ENCODE peak calls at places on chromosomes 11 and 22, in nine cellular contexts. One of them, this sample, is unnamed.
A peak's percentile ranks its signal among the peaks of the same experiment; 100 is the strongest.

GRCh38 chr22:37418627-37419369 is 8.5 kb downstream of the ELFN2 start:
- DNase-seq in NCI-H1092 treated with DMSO at 0.1 percent for 48 hours: no peak
- DNase-seq in posterior cingulate gyrus: no peak
- DNase-seq in GM03348: no peak
- DNase-seq in stomach: no peak
- DNase-seq in astrocyte of the spinal cord: no peak
- DNase-seq in nucleus accumbens: no peak
- DNase-seq in T-helper 1 cell: no peak
- DNase-seq in HCEC 1CT: no peak
- DNase-seq in this sample: no peak

GRCh38 chr11:47269002-47269828 is 718 bp upstream of the MADD start:
- DNase-seq in stomach: peak; percentile 91
- DNase-seq in NCI-H1092 treated with DMSO at 0.1 percent for 48 hours: peak; percentile 97
- DNase-seq in nucleus accumbens: peak; percentile 91
- DNase-seq in GM03348: peak; percentile 97
- DNase-seq in astrocyte of the spinal cord: peak; percentile 87
- DNase-seq in posterior cingulate gyrus: peak; percentile 86
- DNase-seq in T-helper 1 cell: peak; percentile 76
- DNase-seq in HCEC 1CT: peak; percentile 93
- DNase-seq in this sample: peak; percentile 99

GRCh38 chr11:116379185-116379828 is 393.5 kb downstream of the BUD13 start:
- DNase-seq in nucleus accumbens: no peak
- DNase-seq in astrocyte of the spinal cord: peak; percentile 18
- DNase-seq in stomach: no peak
- DNase-seq in T-helper 1 cell: no peak
- DNase-seq in posterior cingulate gyrus: no peak
- DNase-seq in HCEC 1CT: no peak
- DNase-seq in NCI-H1092 treated with DMSO at 0.1 percent for 48 hours: peak; percentile 57
- DNase-seq in GM03348: no peak
- DNase-seq in this sample: no peak

GRCh38 chr11:102437026-102437425 is 15.5 kb downstream of the TMEM123 start:
- DNase-seq in stomach: no peak
- DNase-seq in HCEC 1CT: no peak
- DNase-seq in posterior cingulate gyrus: no peak
- DNase-seq in nucleus accumbens: no peak
- DNase-seq in astrocyte of the spinal cord: no peak
- DNase-seq in NCI-H1092 treated with DMSO at 0.1 percent for 48 hours: no peak
- DNase-seq in T-helper 1 cell: no peak
- DNase-seq in GM03348: peak; percentile 18
- DNase-seq in this sample: no peak

GRCh38 chr11:70527046-70527395 is 128.7 kb downstream of the CTTN start:
- DNase-seq in NCI-H1092 treated with DMSO at 0.1 percent for 48 hours: no peak
- DNase-seq in stomach: no peak
- DNase-seq in nucleus accumbens: no peak
- DNase-seq in posterior cingulate gyrus: no peak
- DNase-seq in HCEC 1CT: no peak
- DNase-seq in T-helper 1 cell: no peak
- DNase-seq in astrocyte of the spinal cord: no peak
- DNase-seq in GM03348: no peak
- DNase-seq in this sample: peak; percentile 87

GRCh38 chr11:121814962-121815361 is 301.1 kb downstream of the BLID start:
- DNase-seq in posterior cingulate gyrus: no peak
- DNase-seq in GM03348: no peak
- DNase-seq in HCEC 1CT: peak; percentile 30
- DNase-seq in stomach: no peak
- DNase-seq in astrocyte of the spinal cord: peak; percentile 10
- DNase-seq in nucleus accumbens: no peak
- DNase-seq in NCI-H1092 treated with DMSO at 0.1 percent for 48 hours: no peak
- DNase-seq in T-helper 1 cell: no peak
- DNase-seq in this sample: peak; percentile 78

GRCh38 chr11:33402066-33402465 is 144.9 kb downstream of the HIPK3 start:
- DNase-seq in HCEC 1CT: no peak
- DNase-seq in posterior cingulate gyrus: no peak
- DNase-seq in stomach: no peak
- DNase-seq in NCI-H1092 treated with DMSO at 0.1 percent for 48 hours: no peak
- DNase-seq in GM03348: no peak
- DNase-seq in astrocyte of the spinal cord: no peak
- DNase-seq in nucleus accumbens: no peak
- DNase-seq in T-helper 1 cell: no peak
- DNase-seq in this sample: peak; percentile 73

GRCh38 chr11:119952441-119952840 is 185.5 kb downstream of the TRIM29 start:
- DNase-seq in HCEC 1CT: no peak
- DNase-seq in NCI-H1092 treated with DMSO at 0.1 percent for 48 hours: no peak
- DNase-seq in stomach: no peak
- DNase-seq in astrocyte of the spinal cord: no peak
- DNase-seq in T-helper 1 cell: no peak
- DNase-seq in GM03348: no peak
- DNase-seq in nucleus accumbens: no peak
- DNase-seq in posterior cingulate gyrus: no peak
- DNase-seq in this sample: no peak

GRCh38 chr22:44091021-44091721 is 67.1 kb downstream of the PARVB start:
- DNase-seq in HCEC 1CT: peak; percentile 17
- DNase-seq in posterior cingulate gyrus: peak; percentile 65
- DNase-seq in nucleus accumbens: no peak
- DNase-seq in GM03348: peak; percentile 26
- DNase-seq in T-helper 1 cell: no peak
- DNase-seq in NCI-H1092 treated with DMSO at 0.1 percent for 48 hours: no peak
- DNase-seq in stomach: no peak
- DNase-seq in astrocyte of the spinal cord: peak; percentile 10
- DNase-seq in this sample: peak; percentile 91

GRCh38 chr11:131136476-131136875 is 220.2 kb upstream of the SNX19 start:
- DNase-seq in T-helper 1 cell: no peak
- DNase-seq in nucleus accumbens: no peak
- DNase-seq in astrocyte of the spinal cord: no peak
- DNase-seq in NCI-H1092 treated with DMSO at 0.1 percent for 48 hours: no peak
- DNase-seq in HCEC 1CT: peak; percentile 91
- DNase-seq in posterior cingulate gyrus: no peak
- DNase-seq in stomach: no peak
- DNase-seq in GM03348: peak; percentile 29
- DNase-seq in this sample: no peak

GRCh38 chr11:130037058-130037457 is 32.6 kb upstream of the APLP2 start:
- DNase-seq in HCEC 1CT: peak; percentile 75
- DNase-seq in nucleus accumbens: no peak
- DNase-seq in astrocyte of the spinal cord: peak; percentile 75
- DNase-seq in GM03348: peak; percentile 77
- DNase-seq in T-helper 1 cell: no peak
- DNase-seq in NCI-H1092 treated with DMSO at 0.1 percent for 48 hours: no peak
- DNase-seq in stomach: no peak
- DNase-seq in posterior cingulate gyrus: no peak
- DNase-seq in this sample: peak; percentile 95

GRCh38 chr11:2382129-2382517 is 5.0 kb downstream of the CD81 start:
- DNase-seq in posterior cingulate gyrus: no peak
- DNase-seq in stomach: no peak
- DNase-seq in nucleus accumbens: no peak
- DNase-seq in NCI-H1092 treated with DMSO at 0.1 percent for 48 hours: no peak
- DNase-seq in HCEC 1CT: no peak
- DNase-seq in T-helper 1 cell: no peak
- DNase-seq in astrocyte of the spinal cord: no peak
- DNase-seq in GM03348: no peak
- DNase-seq in this sample: no peak

GRCh38 chr11:15672822-15673221 is 558.1 kb downstream of the INSC start:
- DNase-seq in stomach: no peak
- DNase-seq in nucleus accumbens: no peak
- DNase-seq in astrocyte of the spinal cord: no peak
- DNase-seq in NCI-H1092 treated with DMSO at 0.1 percent for 48 hours: peak; percentile 27
- DNase-seq in T-helper 1 cell: no peak
- DNase-seq in posterior cingulate gyrus: no peak
- DNase-seq in HCEC 1CT: no peak
- DNase-seq in GM03348: no peak
- DNase-seq in this sample: no peak

GRCh38 chr11:69280994-69281393 is 13.0 kb upstream of the MYEOV start:
- DNase-seq in GM03348: peak; percentile 92
- DNase-seq in stomach: peak; percentile 52
- DNase-seq in posterior cingulate gyrus: no peak
- DNase-seq in T-helper 1 cell: no peak
- DNase-seq in HCEC 1CT: peak; percentile 67
- DNase-seq in astrocyte of the spinal cord: peak; percentile 83
- DNase-seq in NCI-H1092 treated with DMSO at 0.1 percent for 48 hours: no peak
- DNase-seq in nucleus accumbens: no peak
- DNase-seq in this sample: peak; percentile 99

GRCh38 chr22:47409501-47410275 is 647.2 kb downstream of the TBC1D22A start:
- DNase-seq in GM03348: no peak
- DNase-seq in posterior cingulate gyrus: no peak
- DNase-seq in stomach: no peak
- DNase-seq in NCI-H1092 treated with DMSO at 0.1 percent for 48 hours: no peak
- DNase-seq in T-helper 1 cell: no peak
- DNase-seq in HCEC 1CT: no peak
- DNase-seq in nucleus accumbens: no peak
- DNase-seq in astrocyte of the spinal cord: no peak
- DNase-seq in this sample: peak; percentile 25

GRCh38 chr11:100545970-100546369 is 141.1 kb upstream of the ARHGAP42 start:
- DNase-seq in T-helper 1 cell: no peak
- DNase-seq in GM03348: no peak
- DNase-seq in HCEC 1CT: no peak
- DNase-seq in nucleus accumbens: no peak
- DNase-seq in astrocyte of the spinal cord: no peak
- DNase-seq in posterior cingulate gyrus: no peak
- DNase-seq in NCI-H1092 treated with DMSO at 0.1 percent for 48 hours: peak; percentile 23
- DNase-seq in stomach: no peak
- DNase-seq in this sample: no peak

GRCh38 chr11:45288395-45288794 is 2.3 kb upstream of the SYT13 start:
- DNase-seq in T-helper 1 cell: no peak
- DNase-seq in HCEC 1CT: no peak
- DNase-seq in astrocyte of the spinal cord: no peak
- DNase-seq in posterior cingulate gyrus: no peak
- DNase-seq in nucleus accumbens: no peak
- DNase-seq in GM03348: no peak
- DNase-seq in stomach: no peak
- DNase-seq in NCI-H1092 treated with DMSO at 0.1 percent for 48 hours: peak; percentile 77
- DNase-seq in this sample: no peak

GRCh38 chr22:42340150-42340549 is 69.7 kb upstream of the TCF20 start:
- DNase-seq in nucleus accumbens: no peak
- DNase-seq in astrocyte of the spinal cord: no peak
- DNase-seq in posterior cingulate gyrus: no peak
- DNase-seq in T-helper 1 cell: no peak
- DNase-seq in stomach: no peak
- DNase-seq in HCEC 1CT: no peak
- DNase-seq in NCI-H1092 treated with DMSO at 0.1 percent for 48 hours: no peak
- DNase-seq in GM03348: no peak
- DNase-seq in this sample: no peak

GRCh38 chr11:59616396-59616982 is 915 bp upstream of the OSBP start:
- DNase-seq in GM03348: no peak
- DNase-seq in astrocyte of the spinal cord: no peak
- DNase-seq in nucleus accumbens: no peak
- DNase-seq in posterior cingulate gyrus: no peak
- DNase-seq in NCI-H1092 treated with DMSO at 0.1 percent for 48 hours: peak; percentile 64
- DNase-seq in HCEC 1CT: no peak
- DNase-seq in T-helper 1 cell: no peak
- DNase-seq in stomach: no peak
- DNase-seq in this sample: no peak

GRCh38 chr11:118437736-118438125 is 1.4 kb downstream of the KMT2A start:
- DNase-seq in T-helper 1 cell: peak; percentile 17
- DNase-seq in stomach: no peak
- DNase-seq in NCI-H1092 treated with DMSO at 0.1 percent for 48 hours: peak; percentile 52
- DNase-seq in HCEC 1CT: no peak
- DNase-seq in posterior cingulate gyrus: peak; percentile 21
- DNase-seq in astrocyte of the spinal cord: no peak
- DNase-seq in GM03348: peak; percentile 32
- DNase-seq in nucleus accumbens: no peak
- DNase-seq in this sample: no peak

GRCh38 chr11:125112235-125112604 is 794 bp upstream of the TMEM218 start:
- DNase-seq in nucleus accumbens: no peak
- DNase-seq in HCEC 1CT: no peak
- DNase-seq in T-helper 1 cell: no peak
- DNase-seq in stomach: no peak
- DNase-seq in astrocyte of the spinal cord: no peak
- DNase-seq in posterior cingulate gyrus: no peak
- DNase-seq in NCI-H1092 treated with DMSO at 0.1 percent for 48 hours: no peak
- DNase-seq in GM03348: no peak
- DNase-seq in this sample: no peak

GRCh38 chr11:78573271-78574035 is 1.2 kb downstream of the NARS2 start:
- DNase-seq in nucleus accumbens: no peak
- DNase-seq in HCEC 1CT: no peak
- DNase-seq in NCI-H1092 treated with DMSO at 0.1 percent for 48 hours: no peak
- DNase-seq in T-helper 1 cell: no peak
- DNase-seq in stomach: no peak
- DNase-seq in posterior cingulate gyrus: no peak
- DNase-seq in GM03348: no peak
- DNase-seq in astrocyte of the spinal cord: no peak
- DNase-seq in this sample: peak; percentile 62

GRCh38 chr11:93537022-93537421 is 6.2 kb downstream of the SMCO4 start:
- DNase-seq in stomach: peak; percentile 52
- DNase-seq in GM03348: peak; percentile 25
- DNase-seq in HCEC 1CT: no peak
- DNase-seq in T-helper 1 cell: no peak
- DNase-seq in nucleus accumbens: peak; percentile 48
- DNase-seq in posterior cingulate gyrus: peak; percentile 71
- DNase-seq in NCI-H1092 treated with DMSO at 0.1 percent for 48 hours: peak; percentile 78
- DNase-seq in astrocyte of the spinal cord: no peak
- DNase-seq in this sample: peak; percentile 74

GRCh38 chr11:7973011-7973410 is 7.8 kb upstream of the NLRP10 start:
- DNase-seq in NCI-H1092 treated with DMSO at 0.1 percent for 48 hours: no peak
- DNase-seq in T-helper 1 cell: no peak
- DNase-seq in posterior cingulate gyrus: no peak
- DNase-seq in astrocyte of the spinal cord: no peak
- DNase-seq in HCEC 1CT: no peak
- DNase-seq in nucleus accumbens: no peak
- DNase-seq in stomach: no peak
- DNase-seq in GM03348: no peak
- DNase-seq in this sample: no peak

GRCh38 chr11:11577246-11577855 is 44.5 kb downstream of the GALNT18 start:
- DNase-seq in astrocyte of the spinal cord: peak; percentile 15
- DNase-seq in posterior cingulate gyrus: no peak
- DNase-seq in GM03348: no peak
- DNase-seq in stomach: no peak
- DNase-seq in NCI-H1092 treated with DMSO at 0.1 percent for 48 hours: no peak
- DNase-seq in nucleus accumbens: no peak
- DNase-seq in T-helper 1 cell: no peak
- DNase-seq in HCEC 1CT: no peak
- DNase-seq in this sample: peak; percentile 79

This sample was measured in osteoblast.